ENCODE peak calls at places on chromosomes 5 and 9, in nine cellular contexts. W, G, O, Y, X, L, H, I and P are unnamed samples.

GRCh38 chr9:134496413-134497282 is 145.0 kb upstream of the COL5A1 start:
- DNase-seq in L (no peak), Y (no peak), W (peak), I (no peak), O (peak), H (peak), G (no peak), X (no peak), P (no peak)

GRCh38 chr9:109437286-109437685 is 60.8 kb downstream of the PTPN3 start:
- DNase-seq in X (no peak), Y (no peak), H (no peak), G (no peak), L (no peak), W (no peak), O (no peak), I (peak), P (no peak)

GRCh38 chr5:2747372-2748179 is 3.9 kb downstream of the IRX2 start:
- DNase-seq in X (no peak), Y (no peak), L (no peak), O (no peak), W (no peak), I (peak), G (no peak), H (no peak), P (no peak)

GRCh38 chr9:134847752-134848432 is 32.7 kb upstream of the FCN2 start:
- DNase-seq in W (no peak), O (no peak), G (no peak), H (peak), L (peak), Y (no peak), I (no peak), X (no peak), P (no peak)

GRCh38 chr9:133710661-133711427 is 27.3 kb downstream of the SARDH start:
- DNase-seq in G (no peak), X (no peak), Y (no peak), L (peak), O (no peak), H (peak), I (no peak), W (no peak), P (no peak)

GRCh38 chr9:133519693-133520092 is 5.1 kb downstream of the MYMK start:
- DNase-seq in X (no peak), L (no peak), Y (no peak), W (peak), H (peak), I (no peak), G (no peak), O (peak), P (peak)

GRCh38 chr9:90898229-90898628 is 96.6 kb downstream of the SYK start:
- DNase-seq in L (no peak), X (no peak), W (peak), I (no peak), G (no peak), H (no peak), Y (no peak), O (peak), P (no peak)

GRCh38 chr5:11905209-11905608 is 963 bp upstream of the CTNND2 start:
- DNase-seq in O (no peak), I (no peak), W (no peak), H (no peak), X (no peak), Y (no peak), L (no peak), G (peak), P (no peak)

GRCh38 chr5:42108468-42108867 is 183.4 kb downstream of the FBXO4 start:
- DNase-seq in W (peak), Y (no peak), H (no peak), G (no peak), X (no peak), L (no peak), O (no peak), I (no peak), P (peak)

GRCh38 chr5:62214701-62215100 is 91.3 kb upstream of the KIF2A start:
- DNase-seq in H (no peak), Y (no peak), G (no peak), O (no peak), X (no peak), L (no peak), I (no peak), W (peak), P (peak)

GRCh38 chr5:100623719-100624118 is 88.5 kb downstream of the FAM174A start:
- DNase-seq in X (no peak), G (peak), L (no peak), W (peak), H (no peak), O (peak), I (no peak), Y (no peak), P (peak)

GRCh38 chr9:124934290-124934689 is 6.6 kb downstream of the GOLGA1 start:
- DNase-seq in O (no peak), I (no peak), Y (no peak), L (no peak), H (no peak), X (no peak), W (no peak), G (no peak), P (no peak)

GRCh38 chr9:123584202-123585176 is 228.5 kb downstream of the CRB2 start:
- DNase-seq in I (no peak), H (no peak), W (no peak), Y (no peak), O (no peak), G (no peak), L (no peak), X (no peak), P (no peak)

GRCh38 chr5:33671700-33672291 is 220.0 kb downstream of the ADAMTS12 start:
- DNase-seq in I (no peak), L (no peak), X (no peak), G (no peak), O (no peak), Y (no peak), H (no peak), W (no peak), P (no peak)

GRCh38 chr5:73482383-73483193 is 15.7 kb upstream of the BTF3 start:
- DNase-seq in H (no peak), G (no peak), Y (no peak), I (no peak), O (peak), L (no peak), W (peak), X (no peak), P (no peak)

GRCh38 chr5:103808464-103809106 is 246.0 kb upstream of the NUDT12 start:
- DNase-seq in X (peak), O (peak), L (no peak), W (peak), H (no peak), G (peak), Y (peak), I (no peak), P (peak)

GRCh38 chr5:172496671-172497371 is 42.5 kb upstream of the SH3PXD2B start:
- DNase-seq in L (peak), I (peak), Y (peak), W (no peak), X (peak), H (peak), O (peak), G (no peak), P (no peak)

GRCh38 chr5:116303810-116304209 is 219.0 kb downstream of the COMMD10 start:
- DNase-seq in G (no peak), X (no peak), W (no peak), L (no peak), I (no peak), H (no peak), O (no peak), Y (no peak), P (no peak)

GRCh38 chr9:21994996-21995651 is 533 bp downstream of the CDKN2B-AS1 start:
- DNase-seq in I (peak), G (peak), H (peak), L (peak), Y (peak), W (peak), X (peak), O (peak), P (peak)

GRCh38 chr5:124410539-124410938 is 335.9 kb downstream of the ZNF608 start:
- DNase-seq in I (no peak), L (no peak), W (no peak), X (no peak), Y (no peak), G (no peak), O (no peak), H (no peak), P (no peak)

GRCh38 chr5:56322592-56322991 is 89.5 kb upstream of the ANKRD55 start:
- DNase-seq in W (no peak), X (no peak), I (no peak), O (no peak), G (no peak), L (no peak), Y (no peak), H (no peak), P (no peak)

GRCh38 chr5:56317923-56318561 is 84.9 kb upstream of the ANKRD55 start:
- DNase-seq in L (no peak), I (no peak), H (no peak), Y (no peak), X (no peak), O (no peak), G (no peak), W (no peak), P (no peak)

GRCh38 chr5:56320686-56321085 is 87.6 kb upstream of the ANKRD55 start:
- DNase-seq in I (no peak), X (no peak), G (no peak), Y (no peak), H (no peak), L (no peak), W (no peak), O (no peak), P (no peak)

GRCh38 chr5:56321236-56321881 is 88.2 kb upstream of the ANKRD55 start:
- DNase-seq in X (no peak), Y (no peak), O (no peak), W (no peak), H (no peak), G (no peak), I (no peak), L (no peak), P (no peak)

DNA sequence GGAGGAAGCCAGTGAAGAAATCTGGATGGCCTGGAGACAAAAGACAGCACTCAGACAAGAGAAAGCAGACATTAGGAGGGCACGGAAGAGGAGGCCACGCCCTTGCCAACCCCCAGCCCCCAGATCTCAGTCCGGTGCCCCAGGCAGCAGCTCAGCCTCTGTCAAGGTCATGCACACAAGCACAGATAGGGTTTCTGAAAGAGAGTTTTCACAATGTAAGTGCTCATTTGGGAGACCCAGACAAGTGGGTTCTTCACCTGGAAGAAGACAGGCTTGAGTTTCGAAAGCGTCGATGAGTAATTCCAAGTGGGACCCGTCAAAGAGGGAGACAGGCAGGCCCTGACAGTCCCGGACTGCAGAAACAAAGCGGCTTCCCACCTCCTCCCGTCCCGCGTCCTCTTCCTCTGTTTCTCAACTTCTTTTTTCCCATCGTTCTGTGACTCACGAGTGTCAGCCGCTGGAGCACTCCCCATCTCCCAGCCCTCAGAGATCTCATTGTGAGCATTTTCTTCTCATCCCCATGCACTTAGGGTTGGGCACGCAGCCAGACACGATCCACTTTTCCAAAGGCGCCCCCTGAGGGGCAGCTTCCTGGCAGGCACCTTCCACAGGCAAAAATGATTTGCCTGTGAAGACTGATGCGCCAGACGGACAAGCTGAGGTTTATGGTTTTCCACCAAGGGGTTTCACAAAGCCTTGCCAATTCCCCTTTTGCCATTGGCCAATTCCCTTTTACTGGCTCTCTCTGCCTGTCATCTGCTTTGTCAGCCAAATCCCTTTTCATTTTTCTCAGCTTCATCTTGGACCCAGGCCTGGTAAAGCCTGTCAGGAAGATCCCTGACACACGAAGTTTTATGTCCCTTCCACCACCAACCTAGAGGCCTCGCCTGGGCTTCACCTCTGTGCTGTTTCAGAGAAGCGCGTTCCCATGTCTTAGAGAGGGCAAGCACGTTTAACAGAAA is 86.4 kb upstream of the ANKRD55 start:
- DNase-seq in I (peak), O (peak), W (no peak), L (peak), Y (no peak), X (no peak), H (no peak), G (no peak), P (peak)
- TF ChIP-seq CTCF in I (no peak), O (no peak), W (no peak), L (no peak), Y (no peak), X (no peak), H (no peak), G (no peak), P (no peak)

GRCh38 chr9:95282332-95282731 is 35.2 kb downstream of the FANCC start:
- DNase-seq in G (no peak), I (no peak), Y (no peak), W (no peak), O (no peak), L (no peak), X (no peak), H (no peak), P (no peak)
- H3K27ac ChIP-seq in G (no peak), I (no peak), Y (no peak), W (no peak), O (no peak), L (no peak), X (no peak), H (no peak), P (no peak)

DNA sequence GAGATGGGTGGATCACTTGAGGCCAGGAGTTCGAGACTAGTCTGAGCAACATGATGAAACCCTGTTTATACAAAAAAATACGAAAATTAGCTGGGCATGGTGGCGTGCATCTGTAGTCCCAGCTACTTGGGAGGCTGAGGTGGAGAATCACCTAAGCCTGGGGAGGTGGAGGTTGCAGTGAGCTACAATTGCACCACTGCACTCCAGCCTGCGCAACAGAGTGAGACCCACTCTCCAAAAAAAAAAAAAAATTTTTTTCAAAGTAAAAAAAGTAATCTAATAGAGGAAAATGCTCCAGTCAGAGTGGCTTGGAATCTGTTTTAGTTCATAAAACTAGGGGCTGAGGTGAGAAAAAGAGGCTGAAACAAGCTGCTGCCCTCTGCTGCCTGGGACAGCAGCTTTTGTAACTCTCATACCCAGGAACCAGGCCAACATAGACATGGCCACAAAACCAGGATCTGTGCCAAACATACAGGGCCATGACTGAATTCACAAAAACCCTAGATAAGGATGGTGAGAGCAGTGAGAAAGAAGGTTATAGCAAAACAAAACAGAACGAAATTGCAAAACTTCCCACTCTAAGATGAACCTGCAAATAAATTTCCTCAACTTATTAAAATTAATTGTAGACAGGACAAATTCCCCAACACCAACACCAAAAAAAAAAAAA is 13.1 kb upstream of the DCAF12 start:
- DNase-seq in L (peak), H (no peak), O (peak), X (no peak), G (peak), I (peak), Y (no peak), W (peak), P (peak)
- TF ChIP-seq CTCF in L (no peak), H (peak), O (peak), X (peak), G (no peak), I (no peak), Y (peak), W (peak), P (peak)

DNA sequence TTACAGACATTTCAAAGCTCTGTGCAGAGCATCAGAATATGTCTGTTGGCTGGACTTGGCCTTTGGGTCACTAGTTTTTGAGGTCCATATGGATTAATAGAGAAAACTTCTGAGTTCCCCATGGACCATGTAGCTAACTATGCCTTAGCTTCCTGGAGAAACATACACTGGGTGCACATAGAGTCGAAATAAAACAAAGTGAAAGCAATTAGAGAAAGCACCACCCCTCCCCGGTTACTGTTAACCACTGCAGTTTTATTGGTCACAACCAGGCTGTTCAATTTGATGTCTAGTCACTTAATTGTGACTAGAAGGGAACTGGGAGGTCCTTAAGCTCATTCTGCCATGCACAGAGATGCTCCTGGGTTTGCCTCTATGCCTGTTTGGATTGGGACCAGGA is 4.2 kb downstream of the FAM240B start:
- DNase-seq in W (no peak), Y (no peak), G (no peak), L (no peak), H (no peak), X (no peak), I (no peak), O (no peak), P (no peak)
- H3K27ac ChIP-seq in W (no peak), Y (no peak), G (no peak), L (no peak), H (no peak), X (no peak), I (no peak), O (no peak), P (no peak)